ENCODE peak calls at places on chromosomes 6 and 20, in nine cellular contexts. U, H, E, V, L, Y, R, O and K are unnamed samples.

GRCh38 chr6:20332441-20333006 is 69.2 kb upstream of the E2F3 start:
- DNase-seq in H (no peak), U (no peak), O (no peak), E (no peak), L (no peak), R (no peak), Y (no peak), V (no peak), K (no peak)

GRCh38 chr6:135159531-135159930 is 21.6 kb upstream of the MYB start:
- DNase-seq in O (no peak), V (no peak), E (no peak), Y (no peak), R (no peak), U (no peak), L (no peak), H (peak; percentile 43), K (no peak)

GRCh38 chr6:170561550-170561949 is 7.4 kb downstream of the TBP start:
- DNase-seq in L (no peak), H (no peak), O (no peak), E (no peak), V (no peak), U (no peak), R (no peak), Y (no peak), K (no peak)

GRCh38 chr6:130574146-130574545 is 208.3 kb downstream of the TMEM200A start:
- DNase-seq in E (no peak), H (no peak), R (no peak), V (no peak), Y (no peak), U (no peak), O (no peak), L (no peak), K (no peak)

GRCh38 chr6:170175644-170176620 is 114.9 kb downstream of the DLL1 start:
- DNase-seq in L (no peak), V (peak; percentile 51), E (no peak), O (no peak), H (no peak), R (no peak), Y (no peak), U (peak; percentile 33), K (no peak)

GRCh38 chr6:43584892-43585570 is 9.0 kb downstream of the POLH start:
- DNase-seq in R (no peak), H (no peak), E (no peak), V (no peak), O (no peak), L (no peak), Y (no peak), U (no peak), K (no peak)

GRCh38 chr20:45968081-45968671 is 3.8 kb downstream of the ZNF335 start:
- DNase-seq in Y (no peak), E (no peak), R (no peak), L (no peak), H (no peak), O (no peak), V (peak; percentile 15), U (no peak), K (no peak)

GRCh38 chr6:106511274-106512047 is 117.8 kb downstream of the RTN4IP1 start:
- DNase-seq in H (peak; percentile 51), R (peak; percentile 46), E (peak; percentile 30), U (peak; percentile 61), Y (no peak), V (peak; percentile 60), L (peak; percentile 56), O (no peak), K (peak; percentile 53)

GRCh38 chr20:17681741-17682102 is 320 bp downstream of the RRBP1 start:
- DNase-seq in O (no peak), L (no peak), U (no peak), R (no peak), Y (no peak), V (no peak), H (no peak), E (no peak), K (no peak)

GRCh38 chr6:117920493-117920845 is 13.4 kb downstream of the SLC35F1 start:
- DNase-seq in O (no peak), V (no peak), Y (no peak), L (no peak), R (no peak), U (no peak), E (no peak), H (no peak), K (peak; percentile 31)

GRCh38 chr6:7568021-7568420 is 22.0 kb upstream of the SNRNP48 start:
- DNase-seq in V (no peak), Y (peak; percentile 77), L (no peak), U (no peak), E (no peak), O (no peak), H (no peak), R (no peak), K (peak; percentile 18)

GRCh38 chr6:5025911-5026819 is 22.3 kb upstream of the RPP40 start:
- DNase-seq in E (peak; percentile 63), R (no peak), L (peak; percentile 46), U (peak; percentile 50), Y (no peak), H (no peak), V (peak; percentile 54), O (no peak), K (peak; percentile 89)

GRCh38 chr20:49447364-49447763 is 35.1 kb downstream of the KCNB1 start:
- DNase-seq in U (no peak), Y (no peak), O (no peak), H (no peak), L (no peak), V (no peak), R (no peak), E (no peak), K (no peak)

GRCh38 chr20:49447946-49448809 is 34.3 kb downstream of the KCNB1 start:
- DNase-seq in L (no peak), H (no peak), R (no peak), Y (no peak), E (no peak), O (no peak), V (no peak), U (no peak), K (peak; percentile 7)

GRCh38 chr20:49445176-49445575 is 37.3 kb downstream of the KCNB1 start:
- DNase-seq in O (no peak), L (no peak), Y (no peak), H (no peak), R (no peak), E (peak; percentile 18), V (peak; percentile 44), U (no peak), K (no peak)

GRCh38 chr20:49446080-49446479 is 36.4 kb downstream of the KCNB1 start:
- DNase-seq in L (no peak), O (no peak), V (no peak), U (no peak), Y (no peak), R (no peak), H (no peak), E (no peak), K (no peak)

GRCh38 chr20:49446808-49447207 is 35.7 kb downstream of the KCNB1 start:
- DNase-seq in V (no peak), U (peak; percentile 68), R (no peak), E (peak; percentile 39), Y (peak; percentile 2), O (no peak), H (no peak), L (peak; percentile 75), K (peak; percentile 7)
- TF ChIP-seq CTCF in V (no peak), U (no peak), R (no peak), E (no peak), Y (no peak), O (no peak), H (no peak), L (no peak), K (no peak)

DNA sequence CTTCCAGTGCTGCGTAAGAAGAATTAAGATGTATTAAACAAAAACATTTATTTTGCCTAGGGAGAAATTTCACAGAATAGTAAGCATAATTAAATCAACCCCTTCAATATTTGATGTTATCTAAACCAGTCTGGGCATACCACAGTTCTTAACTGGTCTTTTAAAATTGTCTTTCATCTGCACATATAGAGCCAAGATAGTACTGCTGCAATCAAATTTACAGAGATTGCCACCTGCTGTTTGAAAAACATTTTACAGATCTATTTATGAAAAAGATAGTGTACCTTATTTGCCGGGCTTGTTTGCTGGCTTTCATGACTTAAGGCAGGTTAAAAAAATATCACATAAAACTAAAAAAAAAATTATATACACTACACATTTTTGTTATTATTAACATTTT is 323.2 kb downstream of the ADGRB3 start:
- DNase-seq in R (no peak), E (no peak), Y (no peak), O (no peak), H (no peak), V (peak; percentile 23), U (no peak), L (no peak), K (peak; percentile 53)
- TF ChIP-seq CTCF in R (no peak), E (peak; percentile 16), Y (no peak), O (peak; percentile 17), H (peak; percentile 4), V (peak; percentile 44), U (peak; percentile 33), L (no peak), K (peak; percentile 48)

GRCh38 chr6:13630499-13630898 is 15.4 kb downstream of the NOL7 start:
- DNase-seq in V (no peak), L (no peak), R (no peak), E (no peak), H (no peak), U (no peak), O (no peak), Y (no peak), K (no peak)

GRCh38 chr6:13629459-13630116 is 14.5 kb downstream of the NOL7 start:
- DNase-seq in R (no peak), V (no peak), L (no peak), E (no peak), Y (no peak), O (no peak), U (no peak), H (no peak), K (no peak)

GRCh38 chr6:13624871-13625288 is 9.7 kb downstream of the NOL7 start:
- DNase-seq in H (peak; percentile 16), V (peak; percentile 53), U (no peak), R (peak; percentile 43), L (no peak), E (no peak), O (peak; percentile 46), Y (no peak), K (peak; percentile 63)
- TF ChIP-seq CTCF in H (peak; percentile 59), V (peak; percentile 66), U (no peak), R (peak; percentile 40), L (no peak), E (peak; percentile 43), O (peak; percentile 42), Y (peak; percentile 38), K (peak; percentile 67)

GRCh38 chr20:19416627-19417026 is 204.2 kb downstream of the SLC24A3 start:
- DNase-seq in O (no peak), Y (no peak), V (no peak), H (no peak), R (no peak), U (no peak), E (no peak), L (no peak), K (peak; percentile 42)

GRCh38 chr20:19411811-19412210 is 199.4 kb downstream of the SLC24A3 start:
- DNase-seq in E (no peak), O (no peak), H (no peak), L (no peak), U (no peak), R (no peak), Y (no peak), V (no peak), K (no peak)

GRCh38 chr20:19415786-19416185 is 203.3 kb downstream of the SLC24A3 start:
- DNase-seq in V (no peak), E (no peak), R (no peak), H (no peak), Y (no peak), L (no peak), U (no peak), O (no peak), K (no peak)

GRCh38 chr20:19412254-19412653 is 199.8 kb downstream of the SLC24A3 start:
- DNase-seq in O (no peak), Y (no peak), E (no peak), U (no peak), H (no peak), L (no peak), V (no peak), R (no peak), K (no peak)

GRCh38 chr20:19414600-19414999 is 202.2 kb downstream of the SLC24A3 start:
- DNase-seq in Y (no peak), U (no peak), H (no peak), L (no peak), V (no peak), E (no peak), O (no peak), R (no peak), K (no peak)
- TF ChIP-seq CTCF in Y (no peak), U (no peak), H (no peak), L (no peak), V (no peak), E (no peak), O (no peak), R (no peak), K (no peak)